ENCODE peak calls at places on chromosome 1, in ten cellular contexts. One of them, this sample, is unnamed.

GRCh38 chr1:91557826-91558225 is 57.2 kb downstream of the CDC7 start:
- DNase-seq in CD8-positive, alpha-beta memory T cell: no peak
- DNase-seq in nephron progenitor cell: no peak
- DNase-seq in activated CD4-positive, CD25-positive, alpha-beta regulatory T cell treated with anti-CD3 and anti-CD28 coated beads, Interleukin-2, amount 50 U/mL, for 72 hours: no peak
- DNase-seq in ACHN: no peak
- DNase-seq in NCI-H2081: no peak
- DNase-seq in mesothelial cell of epicardium: no peak
- DNase-seq in stimulated activated CD8-positive, alpha-beta memory T cell treated with anti-CD3 and anti-CD28 coated beads, Interleukin-4, amount 100 ng/mL, for 48 hours: no peak
- DNase-seq in NCI-H1105 treated with DMSO at 0.1 percent for 48 hours: no peak
- DNase-seq in naive thymus-derived CD8-positive, alpha-beta T cell: no peak
- DNase-seq in this sample: no peak

GRCh38 chr1:229129306-229130027 is 141.4 kb upstream of the RAB4A start:
- DNase-seq in CD8-positive, alpha-beta memory T cell: peak
- DNase-seq in nephron progenitor cell: no peak
- DNase-seq in activated CD4-positive, CD25-positive, alpha-beta regulatory T cell treated with anti-CD3 and anti-CD28 coated beads, Interleukin-2, amount 50 U/mL, for 72 hours: no peak
- DNase-seq in ACHN: no peak
- DNase-seq in NCI-H2081: no peak
- DNase-seq in mesothelial cell of epicardium: no peak
- DNase-seq in stimulated activated CD8-positive, alpha-beta memory T cell treated with anti-CD3 and anti-CD28 coated beads, Interleukin-4, amount 100 ng/mL, for 48 hours: peak
- DNase-seq in NCI-H1105 treated with DMSO at 0.1 percent for 48 hours: no peak
- DNase-seq in naive thymus-derived CD8-positive, alpha-beta T cell: no peak
- DNase-seq in this sample: no peak

GRCh38 chr1:205661429-205662134 is 18.7 kb downstream of the SLC45A3 start:
- DNase-seq in CD8-positive, alpha-beta memory T cell: no peak
- DNase-seq in nephron progenitor cell: no peak
- DNase-seq in activated CD4-positive, CD25-positive, alpha-beta regulatory T cell treated with anti-CD3 and anti-CD28 coated beads, Interleukin-2, amount 50 U/mL, for 72 hours: no peak
- DNase-seq in ACHN: no peak
- DNase-seq in NCI-H2081: no peak
- DNase-seq in mesothelial cell of epicardium: no peak
- DNase-seq in stimulated activated CD8-positive, alpha-beta memory T cell treated with anti-CD3 and anti-CD28 coated beads, Interleukin-4, amount 100 ng/mL, for 48 hours: no peak
- DNase-seq in NCI-H1105 treated with DMSO at 0.1 percent for 48 hours: no peak
- DNase-seq in naive thymus-derived CD8-positive, alpha-beta T cell: no peak
- DNase-seq in this sample: no peak

GRCh38 chr1:56464294-56464693 is 115.1 kb downstream of the PLPP3 start:
- DNase-seq in CD8-positive, alpha-beta memory T cell: no peak
- DNase-seq in nephron progenitor cell: no peak
- DNase-seq in activated CD4-positive, CD25-positive, alpha-beta regulatory T cell treated with anti-CD3 and anti-CD28 coated beads, Interleukin-2, amount 50 U/mL, for 72 hours: no peak
- DNase-seq in ACHN: no peak
- DNase-seq in NCI-H2081: no peak
- DNase-seq in mesothelial cell of epicardium: no peak
- DNase-seq in stimulated activated CD8-positive, alpha-beta memory T cell treated with anti-CD3 and anti-CD28 coated beads, Interleukin-4, amount 100 ng/mL, for 48 hours: no peak
- DNase-seq in NCI-H1105 treated with DMSO at 0.1 percent for 48 hours: no peak
- DNase-seq in naive thymus-derived CD8-positive, alpha-beta T cell: no peak
- DNase-seq in this sample: no peak

GRCh38 chr1:248824701-248825100 is 1.0 kb downstream of the SH3BP5L start:
- DNase-seq in CD8-positive, alpha-beta memory T cell: no peak
- DNase-seq in nephron progenitor cell: no peak
- DNase-seq in activated CD4-positive, CD25-positive, alpha-beta regulatory T cell treated with anti-CD3 and anti-CD28 coated beads, Interleukin-2, amount 50 U/mL, for 72 hours: no peak
- DNase-seq in ACHN: no peak
- DNase-seq in NCI-H2081: no peak
- DNase-seq in mesothelial cell of epicardium: no peak
- DNase-seq in stimulated activated CD8-positive, alpha-beta memory T cell treated with anti-CD3 and anti-CD28 coated beads, Interleukin-4, amount 100 ng/mL, for 48 hours: no peak
- DNase-seq in NCI-H1105 treated with DMSO at 0.1 percent for 48 hours: no peak
- DNase-seq in naive thymus-derived CD8-positive, alpha-beta T cell: no peak
- DNase-seq in this sample: no peak

GRCh38 chr1:241717975-241718374 is 65.9 kb downstream of the WDR64 start:
- DNase-seq in CD8-positive, alpha-beta memory T cell: no peak
- DNase-seq in nephron progenitor cell: no peak
- DNase-seq in activated CD4-positive, CD25-positive, alpha-beta regulatory T cell treated with anti-CD3 and anti-CD28 coated beads, Interleukin-2, amount 50 U/mL, for 72 hours: no peak
- DNase-seq in ACHN: no peak
- DNase-seq in NCI-H2081: no peak
- DNase-seq in mesothelial cell of epicardium: no peak
- DNase-seq in stimulated activated CD8-positive, alpha-beta memory T cell treated with anti-CD3 and anti-CD28 coated beads, Interleukin-4, amount 100 ng/mL, for 48 hours: no peak
- DNase-seq in NCI-H1105 treated with DMSO at 0.1 percent for 48 hours: peak
- DNase-seq in naive thymus-derived CD8-positive, alpha-beta T cell: no peak
- DNase-seq in this sample: peak

GRCh38 chr1:27958513-27958912 is 1.3 kb upstream of the XKR8 start:
- DNase-seq in CD8-positive, alpha-beta memory T cell: no peak
- DNase-seq in nephron progenitor cell: no peak
- DNase-seq in activated CD4-positive, CD25-positive, alpha-beta regulatory T cell treated with anti-CD3 and anti-CD28 coated beads, Interleukin-2, amount 50 U/mL, for 72 hours: no peak
- DNase-seq in ACHN: no peak
- DNase-seq in NCI-H2081: no peak
- DNase-seq in mesothelial cell of epicardium: no peak
- DNase-seq in stimulated activated CD8-positive, alpha-beta memory T cell treated with anti-CD3 and anti-CD28 coated beads, Interleukin-4, amount 100 ng/mL, for 48 hours: no peak
- DNase-seq in NCI-H1105 treated with DMSO at 0.1 percent for 48 hours: no peak
- DNase-seq in naive thymus-derived CD8-positive, alpha-beta T cell: no peak
- DNase-seq in this sample: no peak

GRCh38 chr1:36754366-36754765 is 271.7 kb upstream of the CSF3R start:
- DNase-seq in CD8-positive, alpha-beta memory T cell: no peak
- DNase-seq in nephron progenitor cell: no peak
- DNase-seq in activated CD4-positive, CD25-positive, alpha-beta regulatory T cell treated with anti-CD3 and anti-CD28 coated beads, Interleukin-2, amount 50 U/mL, for 72 hours: no peak
- DNase-seq in ACHN: no peak
- DNase-seq in NCI-H2081: no peak
- DNase-seq in mesothelial cell of epicardium: no peak
- DNase-seq in stimulated activated CD8-positive, alpha-beta memory T cell treated with anti-CD3 and anti-CD28 coated beads, Interleukin-4, amount 100 ng/mL, for 48 hours: no peak
- DNase-seq in NCI-H1105 treated with DMSO at 0.1 percent for 48 hours: no peak
- DNase-seq in naive thymus-derived CD8-positive, alpha-beta T cell: no peak
- DNase-seq in this sample: no peak

GRCh38 chr1:147600119-147601111 is 59.1 kb downstream of the BCL9 start:
- DNase-seq in CD8-positive, alpha-beta memory T cell: no peak
- DNase-seq in nephron progenitor cell: no peak
- DNase-seq in activated CD4-positive, CD25-positive, alpha-beta regulatory T cell treated with anti-CD3 and anti-CD28 coated beads, Interleukin-2, amount 50 U/mL, for 72 hours: no peak
- DNase-seq in ACHN: peak
- DNase-seq in NCI-H2081: no peak
- DNase-seq in mesothelial cell of epicardium: no peak
- DNase-seq in stimulated activated CD8-positive, alpha-beta memory T cell treated with anti-CD3 and anti-CD28 coated beads, Interleukin-4, amount 100 ng/mL, for 48 hours: peak
- DNase-seq in NCI-H1105 treated with DMSO at 0.1 percent for 48 hours: peak
- DNase-seq in naive thymus-derived CD8-positive, alpha-beta T cell: no peak
- DNase-seq in this sample: peak

GRCh38 chr1:230165526-230165925 is 98.5 kb downstream of the GALNT2 start:
- DNase-seq in CD8-positive, alpha-beta memory T cell: no peak
- DNase-seq in nephron progenitor cell: no peak
- DNase-seq in activated CD4-positive, CD25-positive, alpha-beta regulatory T cell treated with anti-CD3 and anti-CD28 coated beads, Interleukin-2, amount 50 U/mL, for 72 hours: no peak
- DNase-seq in ACHN: no peak
- DNase-seq in NCI-H2081: no peak
- DNase-seq in mesothelial cell of epicardium: no peak
- DNase-seq in stimulated activated CD8-positive, alpha-beta memory T cell treated with anti-CD3 and anti-CD28 coated beads, Interleukin-4, amount 100 ng/mL, for 48 hours: peak
- DNase-seq in NCI-H1105 treated with DMSO at 0.1 percent for 48 hours: no peak
- DNase-seq in naive thymus-derived CD8-positive, alpha-beta T cell: no peak
- DNase-seq in this sample: no peak

GRCh38 chr1:24003331-24003972 is 23.3 kb upstream of the SRSF10 start:
- DNase-seq in CD8-positive, alpha-beta memory T cell: no peak
- DNase-seq in nephron progenitor cell: no peak
- DNase-seq in activated CD4-positive, CD25-positive, alpha-beta regulatory T cell treated with anti-CD3 and anti-CD28 coated beads, Interleukin-2, amount 50 U/mL, for 72 hours: no peak
- DNase-seq in ACHN: no peak
- DNase-seq in NCI-H2081: no peak
- DNase-seq in mesothelial cell of epicardium: no peak
- DNase-seq in stimulated activated CD8-positive, alpha-beta memory T cell treated with anti-CD3 and anti-CD28 coated beads, Interleukin-4, amount 100 ng/mL, for 48 hours: no peak
- DNase-seq in NCI-H1105 treated with DMSO at 0.1 percent for 48 hours: no peak
- DNase-seq in naive thymus-derived CD8-positive, alpha-beta T cell: no peak
- DNase-seq in this sample: peak

GRCh38 chr1:167462341-167462740 is 56.0 kb downstream of the CD247 start:
- DNase-seq in CD8-positive, alpha-beta memory T cell: no peak
- DNase-seq in nephron progenitor cell: no peak
- DNase-seq in activated CD4-positive, CD25-positive, alpha-beta regulatory T cell treated with anti-CD3 and anti-CD28 coated beads, Interleukin-2, amount 50 U/mL, for 72 hours: no peak
- DNase-seq in ACHN: no peak
- DNase-seq in NCI-H2081: no peak
- DNase-seq in mesothelial cell of epicardium: no peak
- DNase-seq in stimulated activated CD8-positive, alpha-beta memory T cell treated with anti-CD3 and anti-CD28 coated beads, Interleukin-4, amount 100 ng/mL, for 48 hours: no peak
- DNase-seq in NCI-H1105 treated with DMSO at 0.1 percent for 48 hours: no peak
- DNase-seq in naive thymus-derived CD8-positive, alpha-beta T cell: no peak
- DNase-seq in this sample: no peak

GRCh38 chr1:76285578-76286135 is 211.1 kb downstream of the ST6GALNAC3 start:
- DNase-seq in CD8-positive, alpha-beta memory T cell: no peak
- DNase-seq in nephron progenitor cell: no peak
- DNase-seq in activated CD4-positive, CD25-positive, alpha-beta regulatory T cell treated with anti-CD3 and anti-CD28 coated beads, Interleukin-2, amount 50 U/mL, for 72 hours: no peak
- DNase-seq in ACHN: no peak
- DNase-seq in NCI-H2081: no peak
- DNase-seq in mesothelial cell of epicardium: no peak
- DNase-seq in stimulated activated CD8-positive, alpha-beta memory T cell treated with anti-CD3 and anti-CD28 coated beads, Interleukin-4, amount 100 ng/mL, for 48 hours: no peak
- DNase-seq in NCI-H1105 treated with DMSO at 0.1 percent for 48 hours: no peak
- DNase-seq in naive thymus-derived CD8-positive, alpha-beta T cell: no peak
- DNase-seq in this sample: no peak

GRCh38 chr1:219278288-219278687 is 104.6 kb downstream of the LYPLAL1 start:
- DNase-seq in CD8-positive, alpha-beta memory T cell: no peak
- DNase-seq in nephron progenitor cell: no peak
- DNase-seq in activated CD4-positive, CD25-positive, alpha-beta regulatory T cell treated with anti-CD3 and anti-CD28 coated beads, Interleukin-2, amount 50 U/mL, for 72 hours: no peak
- DNase-seq in ACHN: no peak
- DNase-seq in NCI-H2081: no peak
- DNase-seq in mesothelial cell of epicardium: no peak
- DNase-seq in stimulated activated CD8-positive, alpha-beta memory T cell treated with anti-CD3 and anti-CD28 coated beads, Interleukin-4, amount 100 ng/mL, for 48 hours: no peak
- DNase-seq in NCI-H1105 treated with DMSO at 0.1 percent for 48 hours: no peak
- DNase-seq in naive thymus-derived CD8-positive, alpha-beta T cell: no peak
- DNase-seq in this sample: no peak

GRCh38 chr1:11298390-11299224 is 25.6 kb downstream of the UBIAD1 start:
- DNase-seq in CD8-positive, alpha-beta memory T cell: no peak
- DNase-seq in nephron progenitor cell: no peak
- DNase-seq in activated CD4-positive, CD25-positive, alpha-beta regulatory T cell treated with anti-CD3 and anti-CD28 coated beads, Interleukin-2, amount 50 U/mL, for 72 hours: no peak
- DNase-seq in ACHN: no peak
- DNase-seq in NCI-H2081: no peak
- DNase-seq in mesothelial cell of epicardium: no peak
- DNase-seq in stimulated activated CD8-positive, alpha-beta memory T cell treated with anti-CD3 and anti-CD28 coated beads, Interleukin-4, amount 100 ng/mL, for 48 hours: no peak
- DNase-seq in NCI-H1105 treated with DMSO at 0.1 percent for 48 hours: no peak
- DNase-seq in naive thymus-derived CD8-positive, alpha-beta T cell: no peak
- DNase-seq in this sample: no peak

GRCh38 chr1:184563308-184563707 is 176.5 kb downstream of the C1orf21 start:
- DNase-seq in CD8-positive, alpha-beta memory T cell: no peak
- DNase-seq in nephron progenitor cell: no peak
- DNase-seq in activated CD4-positive, CD25-positive, alpha-beta regulatory T cell treated with anti-CD3 and anti-CD28 coated beads, Interleukin-2, amount 50 U/mL, for 72 hours: no peak
- DNase-seq in ACHN: peak
- DNase-seq in NCI-H2081: peak
- DNase-seq in mesothelial cell of epicardium: no peak
- DNase-seq in stimulated activated CD8-positive, alpha-beta memory T cell treated with anti-CD3 and anti-CD28 coated beads, Interleukin-4, amount 100 ng/mL, for 48 hours: no peak
- DNase-seq in NCI-H1105 treated with DMSO at 0.1 percent for 48 hours: peak
- DNase-seq in naive thymus-derived CD8-positive, alpha-beta T cell: no peak
- DNase-seq in this sample: peak

GRCh38 chr1:203422116-203422515 is 53.5 kb upstream of the PRELP start:
- DNase-seq in CD8-positive, alpha-beta memory T cell: no peak
- DNase-seq in nephron progenitor cell: no peak
- DNase-seq in activated CD4-positive, CD25-positive, alpha-beta regulatory T cell treated with anti-CD3 and anti-CD28 coated beads, Interleukin-2, amount 50 U/mL, for 72 hours: no peak
- DNase-seq in ACHN: no peak
- DNase-seq in NCI-H2081: no peak
- DNase-seq in mesothelial cell of epicardium: peak
- DNase-seq in stimulated activated CD8-positive, alpha-beta memory T cell treated with anti-CD3 and anti-CD28 coated beads, Interleukin-4, amount 100 ng/mL, for 48 hours: no peak
- DNase-seq in NCI-H1105 treated with DMSO at 0.1 percent for 48 hours: no peak
- DNase-seq in naive thymus-derived CD8-positive, alpha-beta T cell: no peak
- DNase-seq in this sample: no peak

GRCh38 chr1:228434674-228435073 is 18.0 kb upstream of the TRIM17 start:
- DNase-seq in CD8-positive, alpha-beta memory T cell: no peak
- DNase-seq in nephron progenitor cell: no peak
- DNase-seq in activated CD4-positive, CD25-positive, alpha-beta regulatory T cell treated with anti-CD3 and anti-CD28 coated beads, Interleukin-2, amount 50 U/mL, for 72 hours: no peak
- DNase-seq in ACHN: no peak
- DNase-seq in NCI-H2081: no peak
- DNase-seq in mesothelial cell of epicardium: no peak
- DNase-seq in stimulated activated CD8-positive, alpha-beta memory T cell treated with anti-CD3 and anti-CD28 coated beads, Interleukin-4, amount 100 ng/mL, for 48 hours: no peak
- DNase-seq in NCI-H1105 treated with DMSO at 0.1 percent for 48 hours: no peak
- DNase-seq in naive thymus-derived CD8-positive, alpha-beta T cell: no peak
- DNase-seq in this sample: no peak

GRCh38 chr1:108000620-108001105 is 35.7 kb upstream of the VAV3 start:
- DNase-seq in CD8-positive, alpha-beta memory T cell: no peak
- DNase-seq in nephron progenitor cell: no peak
- DNase-seq in activated CD4-positive, CD25-positive, alpha-beta regulatory T cell treated with anti-CD3 and anti-CD28 coated beads, Interleukin-2, amount 50 U/mL, for 72 hours: no peak
- DNase-seq in ACHN: peak
- DNase-seq in NCI-H2081: peak
- DNase-seq in mesothelial cell of epicardium: peak
- DNase-seq in stimulated activated CD8-positive, alpha-beta memory T cell treated with anti-CD3 and anti-CD28 coated beads, Interleukin-4, amount 100 ng/mL, for 48 hours: no peak
- DNase-seq in NCI-H1105 treated with DMSO at 0.1 percent for 48 hours: peak
- DNase-seq in naive thymus-derived CD8-positive, alpha-beta T cell: no peak
- DNase-seq in this sample: peak

GRCh38 chr1:39726600-39726999 is 12.1 kb upstream of the PPIE start:
- DNase-seq in CD8-positive, alpha-beta memory T cell: no peak
- DNase-seq in nephron progenitor cell: no peak
- DNase-seq in activated CD4-positive, CD25-positive, alpha-beta regulatory T cell treated with anti-CD3 and anti-CD28 coated beads, Interleukin-2, amount 50 U/mL, for 72 hours: no peak
- DNase-seq in ACHN: no peak
- DNase-seq in NCI-H2081: no peak
- DNase-seq in mesothelial cell of epicardium: no peak
- DNase-seq in stimulated activated CD8-positive, alpha-beta memory T cell treated with anti-CD3 and anti-CD28 coated beads, Interleukin-4, amount 100 ng/mL, for 48 hours: no peak
- DNase-seq in NCI-H1105 treated with DMSO at 0.1 percent for 48 hours: no peak
- DNase-seq in naive thymus-derived CD8-positive, alpha-beta T cell: no peak
- DNase-seq in this sample: no peak

GRCh38 chr1:236543065-236543669 is 19.4 kb downstream of the LGALS8 start:
- DNase-seq in CD8-positive, alpha-beta memory T cell: no peak
- DNase-seq in nephron progenitor cell: peak
- DNase-seq in activated CD4-positive, CD25-positive, alpha-beta regulatory T cell treated with anti-CD3 and anti-CD28 coated beads, Interleukin-2, amount 50 U/mL, for 72 hours: no peak
- DNase-seq in ACHN: no peak
- DNase-seq in NCI-H2081: no peak
- DNase-seq in mesothelial cell of epicardium: no peak
- DNase-seq in stimulated activated CD8-positive, alpha-beta memory T cell treated with anti-CD3 and anti-CD28 coated beads, Interleukin-4, amount 100 ng/mL, for 48 hours: no peak
- DNase-seq in NCI-H1105 treated with DMSO at 0.1 percent for 48 hours: no peak
- DNase-seq in naive thymus-derived CD8-positive, alpha-beta T cell: no peak
- DNase-seq in this sample: no peak

GRCh38 chr1:55204997-55205396 is 10.2 kb downstream of the USP24 start:
- DNase-seq in CD8-positive, alpha-beta memory T cell: no peak
- DNase-seq in nephron progenitor cell: no peak
- DNase-seq in activated CD4-positive, CD25-positive, alpha-beta regulatory T cell treated with anti-CD3 and anti-CD28 coated beads, Interleukin-2, amount 50 U/mL, for 72 hours: no peak
- DNase-seq in ACHN: no peak
- DNase-seq in NCI-H2081: no peak
- DNase-seq in mesothelial cell of epicardium: no peak
- DNase-seq in stimulated activated CD8-positive, alpha-beta memory T cell treated with anti-CD3 and anti-CD28 coated beads, Interleukin-4, amount 100 ng/mL, for 48 hours: no peak
- DNase-seq in NCI-H1105 treated with DMSO at 0.1 percent for 48 hours: no peak
- DNase-seq in naive thymus-derived CD8-positive, alpha-beta T cell: no peak
- DNase-seq in this sample: no peak

GRCh38 chr1:57549280-57549679 is 125.4 kb upstream of the DAB1 start:
- DNase-seq in CD8-positive, alpha-beta memory T cell: no peak
- DNase-seq in nephron progenitor cell: no peak
- DNase-seq in activated CD4-positive, CD25-positive, alpha-beta regulatory T cell treated with anti-CD3 and anti-CD28 coated beads, Interleukin-2, amount 50 U/mL, for 72 hours: no peak
- DNase-seq in ACHN: no peak
- DNase-seq in NCI-H2081: no peak
- DNase-seq in mesothelial cell of epicardium: no peak
- DNase-seq in stimulated activated CD8-positive, alpha-beta memory T cell treated with anti-CD3 and anti-CD28 coated beads, Interleukin-4, amount 100 ng/mL, for 48 hours: no peak
- DNase-seq in NCI-H1105 treated with DMSO at 0.1 percent for 48 hours: no peak
- DNase-seq in naive thymus-derived CD8-positive, alpha-beta T cell: no peak
- DNase-seq in this sample: no peak